ENCODE peak calls at places on chromosomes 1 and 21, in four cellular contexts. R is lung, J is B cell, D is cardiac fibroblast. S is an unnamed sample.

GRCh38 chr1:44826375-44827196 is 16.5 kb downstream of the PTCH2 start:
- DNase-seq in R (no peak), J (no peak), D (no peak), S (no peak)

GRCh38 chr1:184945034-184945433 is 29.3 kb downstream of the NIBAN1 start:
- DNase-seq in J (peak), R (no peak), D (no peak), S (no peak)

GRCh38 chr21:38807481-38807880 is 1.8 kb downstream of the ETS2 start:
- DNase-seq in R (no peak), D (no peak), J (no peak), S (no peak)

GRCh38 chr1:199010933-199011332 is 372.1 kb downstream of the PTPRC start:
- DNase-seq in J (no peak), D (peak), R (no peak), S (no peak)

GRCh38 chr1:94463765-94464330 is 45.7 kb downstream of the ABCD3 start:
- DNase-seq in J (peak), D (peak), R (no peak), S (no peak)

GRCh38 chr1:42157667-42158066 is 4.5 kb downstream of the GUCA2B start:
- DNase-seq in R (no peak), D (no peak), J (no peak), S (no peak)

GRCh38 chr1:15760520-15761211 is 2.1 kb downstream of the FBLIM1 start:
- DNase-seq in R (peak), D (peak), J (no peak), S (no peak)

GRCh38 chr1:216332462-216332861 is 90.8 kb downstream of the USH2A start:
- DNase-seq in D (no peak), R (no peak), J (no peak), S (no peak)

GRCh38 chr1:40174788-40175187 is 13.6 kb downstream of the RLF start:
- DNase-seq in J (no peak), D (no peak), R (no peak), S (no peak)

GRCh38 chr1:44784094-44785026 is 3.6 kb downstream of the BEST4 start:
- DNase-seq in R (no peak), J (peak), D (no peak), S (no peak)

GRCh38 chr1:213988639-213989070 is 882 bp downstream of the PROX1 start:
- DNase-seq in D (no peak), R (no peak), J (no peak), S (no peak)

GRCh38 chr1:230224101-230224927 is 157.3 kb downstream of the GALNT2 start:
- DNase-seq in R (no peak), D (no peak), J (no peak), S (peak)

GRCh38 chr1:196997428-196997827 is 20.1 kb downstream of the CFHR5 start:
- DNase-seq in D (peak), J (no peak), R (no peak), S (no peak)

GRCh38 chr1:161420763-161421455 is 53.2 kb upstream of the CFAP126 start:
- DNase-seq in D (no peak), J (no peak), R (no peak), S (no peak)

GRCh38 chr1:58739851-58740466 is 40.1 kb upstream of the MYSM1 start:
- DNase-seq in J (peak), D (peak), R (no peak), S (no peak)

GRCh38 chr1:224333309-224333926 is 3.4 kb upstream of the NVL start:
- DNase-seq in R (no peak), D (peak), J (peak), S (no peak)

GRCh38 chr1:221856188-221857093 is 114.6 kb upstream of the DUSP10 start:
- DNase-seq in D (peak), J (no peak), R (no peak), S (no peak)

GRCh38 chr1:1361982-1362423 is 3.6 kb upstream of the MXRA8 start:
- DNase-seq in R (no peak), D (peak), J (no peak), S (no peak)

GRCh38 chr1:53721088-53721487 is 17.9 kb downstream of the GLIS1 start:
- DNase-seq in R (no peak), J (no peak), D (no peak), S (no peak)

GRCh38 chr1:91924146-91924545 is 25.1 kb upstream of the BRDT start:
- DNase-seq in R (no peak), J (no peak), D (peak), S (no peak)

GRCh38 chr1:164949758-164950452 is 390.9 kb downstream of the PBX1 start:
- DNase-seq in D (no peak), J (no peak), R (no peak), S (no peak)

GRCh38 chr1:164950453-164951052 is 391.6 kb downstream of the PBX1 start:
- DNase-seq in R (no peak), J (no peak), D (no peak), S (no peak)

GRCh38 chr1:164948101-164948500 is 389.1 kb downstream of the PBX1 start:
- DNase-seq in D (no peak), J (no peak), R (no peak), S (no peak)

GRCh38 chr1:164953815-164954214 is 394.8 kb downstream of the PBX1 start:
- DNase-seq in R (no peak), D (no peak), J (no peak), S (no peak)

DNA sequence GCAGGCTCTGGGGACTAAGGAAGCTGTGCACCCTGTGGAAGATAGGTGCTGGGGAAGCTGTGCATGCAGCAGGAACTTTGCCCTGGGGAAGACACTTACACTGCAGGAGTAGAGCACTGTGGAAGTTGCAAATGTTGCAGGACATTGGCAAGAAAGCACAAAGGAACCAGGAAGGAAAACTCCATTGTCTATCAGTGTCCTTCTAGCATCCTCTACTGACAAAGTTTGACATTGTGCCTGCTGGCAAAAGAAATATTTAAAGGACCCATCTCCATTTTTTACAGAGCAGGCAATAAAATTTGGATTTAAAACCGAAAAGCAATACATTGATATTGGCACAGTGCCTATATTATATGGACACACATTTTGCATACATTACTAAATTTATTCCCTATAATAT is 394.1 kb downstream of the PBX1 start:
- DNase-seq in J (no peak), R (no peak), D (no peak), S (no peak)
- TF ChIP-seq CTCF in J (no peak), R (no peak), D (no peak), S (peak)

DNA sequence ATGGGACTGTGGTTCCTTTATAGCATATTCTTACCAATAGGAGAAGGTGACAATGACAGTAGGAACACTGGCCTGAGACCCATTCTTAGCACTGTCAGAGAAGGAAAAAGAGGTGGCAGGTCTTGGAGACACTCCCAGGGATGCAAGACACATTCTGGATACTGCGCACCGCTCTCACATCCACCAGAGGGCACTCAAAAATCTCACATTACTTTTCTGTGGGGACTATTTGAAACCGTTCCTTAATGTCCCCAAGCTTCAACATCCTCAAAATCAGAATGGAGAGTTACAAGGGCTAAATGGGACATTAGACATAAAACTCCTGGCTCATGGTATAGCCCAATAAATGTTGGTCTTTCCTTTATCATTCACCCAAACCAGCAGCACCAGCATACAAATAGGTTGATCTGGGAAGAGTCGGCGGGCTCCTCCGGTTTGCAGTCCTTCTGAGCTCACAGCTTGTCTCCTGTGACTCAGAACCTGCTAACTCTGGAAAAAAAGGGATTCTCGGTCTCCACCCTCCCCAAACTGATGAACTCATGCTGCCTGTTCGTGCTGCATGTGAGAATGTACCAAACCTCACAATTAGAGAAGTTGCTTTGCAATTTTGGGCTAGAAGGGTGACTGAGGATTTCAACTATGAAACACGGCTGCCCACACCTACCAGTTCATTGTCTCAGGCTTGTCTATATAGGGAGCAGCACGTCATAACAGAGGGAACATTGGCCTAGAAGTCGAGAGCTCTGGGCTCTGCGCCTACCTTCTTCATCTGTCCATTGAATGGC is 40.2 kb downstream of the IL12RB2 start:
- DNase-seq in D (peak), J (peak), R (no peak), S (no peak)
- TF ChIP-seq CTCF in D (peak), J (peak), R (peak), S (peak)

GRCh38 chr21:15252437-15252836 is 187.6 kb upstream of the NRIP1 start:
- DNase-seq in R (no peak), D (no peak), J (no peak), S (no peak)

GRCh38 chr21:15254111-15254510 is 189.3 kb upstream of the NRIP1 start:
- DNase-seq in D (no peak), R (no peak), J (no peak), S (no peak)

GRCh38 chr21:15250384-15250783 is 185.6 kb upstream of the NRIP1 start:
- DNase-seq in D (peak), R (no peak), J (no peak), S (no peak)

GRCh38 chr21:15247613-15248012 is 182.8 kb upstream of the NRIP1 start:
- DNase-seq in D (no peak), J (no peak), R (no peak), S (no peak)

GRCh38 chr21:15249285-15249993 is 184.6 kb upstream of the NRIP1 start:
- DNase-seq in D (peak), R (no peak), J (no peak), S (no peak)
- TF ChIP-seq CTCF in D (no peak), R (no peak), J (no peak), S (no peak)

DNA sequence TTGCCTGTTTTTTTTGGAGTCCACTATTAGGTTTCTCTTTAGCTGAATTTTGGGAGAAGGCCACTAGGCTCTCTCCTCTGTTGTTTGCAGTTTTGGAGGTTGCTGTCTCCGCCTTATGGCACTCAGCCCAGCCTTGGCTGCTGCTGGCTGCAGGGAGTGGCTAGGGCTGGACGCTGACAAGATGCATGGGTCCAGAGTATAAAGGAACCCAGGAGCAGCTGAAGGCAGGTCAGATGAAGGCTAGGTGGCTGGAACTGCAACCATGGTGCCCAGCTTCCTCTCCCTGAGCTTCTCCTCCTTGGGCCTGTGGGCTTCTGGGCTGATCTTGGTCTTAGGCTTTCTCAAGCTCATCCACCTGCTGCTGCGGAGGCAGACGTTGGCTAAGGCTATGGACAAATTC is at the start of gene CYP4B1:
- DNase-seq in R (peak), J (no peak), D (no peak), S (peak)
- TF ChIP-seq CTCF in R (no peak), J (no peak), D (no peak), S (no peak)

DNA sequence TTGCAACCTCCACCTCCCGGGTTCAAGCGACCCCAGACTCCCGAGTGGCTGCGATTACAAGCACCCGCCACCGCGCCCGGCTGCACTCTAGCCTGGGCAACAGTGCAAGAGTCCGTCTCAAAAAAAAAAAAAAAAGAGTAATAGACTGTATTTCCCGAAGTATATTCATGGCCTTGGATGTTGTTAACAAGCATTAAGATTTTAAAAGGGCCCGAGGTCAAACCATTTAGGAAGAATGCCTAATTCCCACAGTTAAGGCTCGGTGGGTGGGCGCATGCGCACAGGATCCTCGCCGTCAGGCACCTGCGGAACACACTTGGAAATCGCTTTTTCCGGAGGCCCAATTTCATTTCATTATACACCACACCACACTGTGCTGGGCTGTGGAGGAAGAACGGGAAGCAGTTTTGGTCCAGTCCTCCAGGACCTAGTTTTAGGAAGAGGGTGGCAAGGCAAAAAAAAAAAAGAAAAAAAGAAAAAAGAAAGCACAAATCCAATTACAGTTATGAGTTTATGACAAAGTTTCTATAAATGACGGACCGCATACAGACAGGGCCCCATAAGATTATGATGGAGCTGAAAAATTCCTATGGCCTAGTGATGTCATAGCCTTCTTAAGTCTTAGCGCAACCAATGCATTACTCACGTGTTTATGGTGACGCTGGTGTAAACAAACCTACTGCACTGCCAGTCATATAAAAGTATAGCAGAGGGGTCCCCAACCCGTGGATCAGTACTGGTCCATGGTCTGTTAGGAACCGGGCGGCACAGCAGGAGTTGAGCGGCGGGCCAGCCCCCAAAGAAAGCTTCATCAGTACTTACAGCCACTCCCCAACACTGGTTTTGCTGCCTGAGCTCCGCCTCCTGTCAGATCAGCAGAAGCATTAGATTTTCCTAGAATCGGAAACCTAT is 38.2 kb downstream of the H3-3A start:
- DNase-seq in J (peak), R (no peak), D (peak), S (no peak)
- TF ChIP-seq CTCF in J (no peak), R (no peak), D (no peak), S (no peak)

GRCh38 chr1:170262540-170262939 is 116.8 kb downstream of the NTMT2 start:
- DNase-seq in J (no peak), R (no peak), D (no peak), S (no peak)
- TF ChIP-seq CTCF in J (no peak), R (no peak), D (no peak), S (no peak)

S was measured in osteocyte.